ENCODE peak calls at places on chromosomes 3 and 15, in ten cellular contexts. R, W, A, O, M, N, H, L, Q and C are unnamed samples.

GRCh38 chr3:46712191-46713047 is 5.2 kb downstream of the PRSS50 start:
- DNase-seq in H (no peak), O (no peak), N (no peak), A (no peak), R (no peak), W (no peak), L (no peak), Q (no peak), M (no peak), C (no peak)

GRCh38 chr15:83100072-83100646 is 7.3 kb upstream of the TM6SF1 start:
- DNase-seq in M (no peak), W (no peak), Q (no peak), H (no peak), A (no peak), R (no peak), N (no peak), L (no peak), O (no peak), C (no peak)

GRCh38 chr3:170204023-170204472 is 18.2 kb upstream of the PRKCI start:
- DNase-seq in A (no peak), N (no peak), W (peak; percentile 35), O (no peak), M (no peak), L (no peak), H (no peak), Q (no peak), R (no peak), C (no peak)

GRCh38 chr3:42690766-42691680 is 5.7 kb downstream of the KLHL40 start:
- DNase-seq in H (no peak), Q (no peak), O (no peak), W (no peak), M (no peak), N (no peak), L (peak; percentile 10), R (peak; percentile 17), A (no peak), C (no peak)

GRCh38 chr3:12975748-12976522 is 97.3 kb downstream of the IQSEC1 start:
- DNase-seq in O (no peak), R (no peak), M (no peak), W (no peak), H (no peak), L (no peak), N (no peak), Q (no peak), A (no peak), C (no peak)

GRCh38 chr3:171374260-171374659 is 85.9 kb downstream of the TNIK start:
- DNase-seq in A (no peak), Q (no peak), O (no peak), W (no peak), M (peak; percentile 32), H (no peak), R (no peak), N (no peak), L (no peak), C (no peak)

GRCh38 chr3:186849392-186849975 is 7.0 kb downstream of the ADIPOQ start:
- DNase-seq in Q (no peak), M (peak; percentile 76), N (peak; percentile 73), A (no peak), O (peak; percentile 63), H (peak; percentile 78), W (no peak), L (no peak), R (peak; percentile 52), C (no peak)

GRCh38 chr15:31660800-31661199 is 334.2 kb downstream of the KLF13 start:
- DNase-seq in N (no peak), W (no peak), A (no peak), L (no peak), O (no peak), Q (no peak), M (no peak), H (no peak), R (no peak), C (no peak)

GRCh38 chr3:193014961-193015360 is 97.3 kb upstream of the MB21D2 start:
- DNase-seq in Q (no peak), M (no peak), A (no peak), L (no peak), W (no peak), N (no peak), R (no peak), O (no peak), H (no peak), C (no peak)

GRCh38 chr3:184481924-184482671 is 79.5 kb upstream of the EPHB3 start:
- DNase-seq in Q (no peak), O (peak; percentile 48), R (peak; percentile 56), L (no peak), W (no peak), M (no peak), N (no peak), H (no peak), A (no peak), C (no peak)

GRCh38 chr3:162740941-162741596 is 1244.5 kb downstream of the OTOL1 start:
- DNase-seq in N (no peak), L (no peak), A (no peak), R (no peak), H (no peak), O (no peak), W (no peak), M (no peak), Q (no peak), C (no peak)

DNA sequence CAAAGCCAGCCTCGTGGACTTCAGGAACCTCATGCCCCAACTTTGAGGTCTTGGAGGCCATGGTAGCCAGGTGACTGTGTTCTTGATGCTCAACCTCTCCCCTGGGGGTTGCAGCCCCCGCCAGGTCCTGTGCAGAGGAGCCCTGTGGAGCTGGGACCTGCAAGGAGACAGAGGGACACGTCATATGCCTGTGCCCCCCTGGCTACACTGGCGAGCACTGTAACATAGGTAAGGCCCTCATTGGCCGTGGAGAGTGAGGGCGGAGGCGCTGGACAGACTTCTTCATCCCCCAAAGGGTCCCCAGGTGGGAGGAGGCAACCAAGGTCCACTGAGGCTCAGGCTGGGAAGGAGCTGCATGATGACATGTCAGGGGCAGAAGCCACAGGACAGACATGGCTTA is 35.1 kb downstream of the HAPLN3 start:
- DNase-seq in A (no peak), W (no peak), Q (no peak), L (no peak), O (no peak), N (no peak), M (no peak), R (no peak), H (no peak), C (no peak)
- TF ChIP-seq CTCF in A (no peak), W (no peak), Q (no peak), L (no peak), O (no peak), N (no peak), M (no peak), R (no peak), H (no peak), C (no peak)

GRCh38 chr3:53350652-53351051 is 3.3 kb upstream of the DCP1A start:
- DNase-seq in Q (peak; percentile 40), O (peak; percentile 20), L (no peak), W (no peak), A (no peak), H (no peak), N (peak; percentile 26), M (peak; percentile 55), R (peak; percentile 33), C (no peak)
- TF ChIP-seq CTCF in Q (no peak), O (peak; percentile 22), L (no peak), W (no peak), A (no peak), H (peak; percentile 35), N (peak; percentile 47), M (peak; percentile 53), R (peak; percentile 25), C (peak; percentile 20)

GRCh38 chr3:112199622-112200316 is 66.7 kb upstream of the GCSAM start:
- DNase-seq in H (no peak), W (no peak), A (no peak), N (no peak), M (peak; percentile 8), O (peak; percentile 92), Q (no peak), L (no peak), R (peak; percentile 75), C (no peak)
- TF ChIP-seq CTCF in H (no peak), W (no peak), A (no peak), N (no peak), M (no peak), O (peak; percentile 30), Q (no peak), L (no peak), R (peak; percentile 24), C (no peak)

DNA sequence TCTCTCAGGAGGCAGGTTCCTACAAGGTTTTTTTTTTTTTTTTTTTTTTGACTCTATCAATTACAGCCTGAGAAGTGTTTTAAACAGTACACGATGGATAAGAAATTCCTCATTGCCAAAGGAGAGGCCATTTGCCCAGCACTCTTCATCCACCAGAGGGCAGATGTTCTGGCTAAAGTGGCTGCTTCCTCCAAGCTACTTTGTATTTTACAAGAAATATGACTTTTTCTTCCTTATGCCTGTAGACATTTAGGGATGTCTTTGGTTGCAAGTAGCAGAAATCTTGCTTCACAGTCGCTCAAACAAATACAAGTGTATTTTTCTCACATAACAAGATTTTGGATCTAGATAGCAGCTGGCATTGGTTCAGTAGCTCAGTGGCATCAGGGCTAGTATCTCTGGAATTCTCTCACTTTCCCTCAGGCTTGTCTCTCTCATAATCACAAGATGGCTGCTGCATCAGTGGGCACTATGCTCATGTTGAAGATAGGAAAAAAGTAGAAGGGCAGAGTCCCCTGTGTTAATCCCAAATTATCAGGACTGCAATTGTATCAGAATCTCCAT is 139.1 kb upstream of the COL8A1 start:
- DNase-seq in A (peak; percentile 58), M (peak; percentile 85), Q (peak; percentile 49), H (peak; percentile 23), N (peak; percentile 28), W (peak; percentile 56), L (no peak), O (peak; percentile 55), R (peak; percentile 65), C (no peak)
- TF ChIP-seq CTCF in A (peak; percentile 71), M (peak; percentile 92), Q (peak; percentile 72), H (peak; percentile 67), N (peak; percentile 67), W (peak; percentile 25), L (peak; percentile 68), O (peak; percentile 81), R (peak; percentile 88), C (peak; percentile 73)

GRCh38 chr3:71303627-71304260 is 279.8 kb downstream of the FOXP1 start:
- DNase-seq in O (no peak), W (no peak), M (peak; percentile 38), N (no peak), R (no peak), H (no peak), Q (no peak), L (no peak), A (no peak), C (no peak)

GRCh38 chr3:71304261-71304646 is 279.3 kb downstream of the FOXP1 start:
- DNase-seq in A (no peak), Q (no peak), M (no peak), R (no peak), N (no peak), H (no peak), W (no peak), O (no peak), L (no peak), C (no peak)

GRCh38 chr3:71305246-71306206 is 278.0 kb downstream of the FOXP1 start:
- DNase-seq in A (no peak), N (no peak), O (peak; percentile 34), L (no peak), R (peak; percentile 36), W (peak; percentile 12), M (peak; percentile 59), Q (peak; percentile 37), H (no peak), C (no peak)

GRCh38 chr3:71302604-71303003 is 280.9 kb downstream of the FOXP1 start:
- DNase-seq in W (no peak), R (no peak), N (no peak), O (no peak), Q (no peak), L (no peak), A (no peak), M (no peak), H (no peak), C (no peak)

GRCh38 chr3:71304684-71305083 is 278.8 kb downstream of the FOXP1 start:
- DNase-seq in L (no peak), N (no peak), R (peak; percentile 28), A (no peak), H (no peak), W (peak; percentile 11), Q (no peak), M (peak; percentile 82), O (peak; percentile 23), C (no peak)
- TF ChIP-seq CTCF in L (no peak), N (no peak), R (peak; percentile 27), A (no peak), H (peak; percentile 9), W (no peak), Q (no peak), M (peak; percentile 69), O (peak; percentile 17), C (peak; percentile 35)